ENCODE peak calls at places on chromosomes 7 and 10, in eight cellular contexts. One of them, this sample, is unnamed.
A peak's percentile ranks its signal among the peaks of the same experiment; 100 is the strongest.

GRCh38 chr7:47937065-47937687 is 11.1 kb downstream of the PKD1L1 start:
- DNase-seq in suprapubic skin: no peak
- DNase-seq in upper lobe of left lung: no peak
- DNase-seq in ovary: no peak
- DNase-seq in sigmoid colon: no peak
- DNase-seq in A549: no peak
- DNase-seq in GM12878: peak; percentile 91
- DNase-seq in HepG2: no peak
- DNase-seq in this sample: peak; percentile 44

GRCh38 chr10:97426776-97427570 is 982 bp downstream of the PGAM1 start:
- DNase-seq in GM12878: no peak
- DNase-seq in ovary: no peak
- DNase-seq in upper lobe of left lung: no peak
- DNase-seq in sigmoid colon: no peak
- DNase-seq in HepG2: no peak
- DNase-seq in A549: peak; percentile 40
- DNase-seq in suprapubic skin: no peak
- DNase-seq in this sample: no peak

GRCh38 chr10:13750299-13751190 is 163.8 kb downstream of the PRPF18 start:
- DNase-seq in ovary: no peak
- DNase-seq in upper lobe of left lung: no peak
- DNase-seq in HepG2: no peak
- DNase-seq in suprapubic skin: no peak
- DNase-seq in sigmoid colon: peak; percentile 20
- DNase-seq in A549: no peak
- DNase-seq in GM12878: peak; percentile 57
- DNase-seq in this sample: no peak

GRCh38 chr10:123869015-123869414 is 22.6 kb downstream of the CPXM2 start:
- DNase-seq in suprapubic skin: no peak
- DNase-seq in GM12878: no peak
- DNase-seq in ovary: no peak
- DNase-seq in upper lobe of left lung: no peak
- DNase-seq in HepG2: no peak
- DNase-seq in A549: no peak
- DNase-seq in sigmoid colon: no peak
- DNase-seq in this sample: no peak

GRCh38 chr7:139738101-139738489 is 39.7 kb downstream of the HIPK2 start:
- DNase-seq in sigmoid colon: no peak
- DNase-seq in A549: no peak
- DNase-seq in GM12878: no peak
- DNase-seq in suprapubic skin: no peak
- DNase-seq in upper lobe of left lung: no peak
- DNase-seq in HepG2: peak; percentile 86
- DNase-seq in ovary: no peak
- DNase-seq in this sample: no peak

GRCh38 chr7:84194484-84195260 is at the start of gene SEMA3A:
- DNase-seq in upper lobe of left lung: no peak
- DNase-seq in suprapubic skin: no peak
- DNase-seq in HepG2: peak; percentile 8
- DNase-seq in GM12878: no peak
- DNase-seq in ovary: no peak
- DNase-seq in sigmoid colon: peak; percentile 84
- DNase-seq in A549: peak; percentile 86
- DNase-seq in this sample: peak; percentile 18

GRCh38 chr7:155948423-155948822 is 136.2 kb upstream of the SHH start:
- DNase-seq in sigmoid colon: peak; percentile 38
- DNase-seq in suprapubic skin: no peak
- DNase-seq in ovary: no peak
- DNase-seq in HepG2: no peak
- DNase-seq in GM12878: no peak
- DNase-seq in upper lobe of left lung: no peak
- DNase-seq in A549: no peak
- DNase-seq in this sample: no peak

GRCh38 chr7:435518-436366 is 83.9 kb downstream of the PDGFA start:
- DNase-seq in suprapubic skin: no peak
- DNase-seq in upper lobe of left lung: peak; percentile 78
- DNase-seq in sigmoid colon: peak; percentile 81
- DNase-seq in HepG2: no peak
- DNase-seq in GM12878: no peak
- DNase-seq in ovary: no peak
- DNase-seq in A549: peak; percentile 61
- DNase-seq in this sample: peak; percentile 81

GRCh38 chr10:43311794-43312193 is 44.9 kb upstream of the RASGEF1A start:
- DNase-seq in GM12878: no peak
- DNase-seq in suprapubic skin: no peak
- DNase-seq in HepG2: no peak
- DNase-seq in upper lobe of left lung: no peak
- DNase-seq in sigmoid colon: no peak
- DNase-seq in A549: no peak
- DNase-seq in ovary: no peak
- DNase-seq in this sample: no peak

GRCh38 chr7:134632937-134633540 is 13.6 kb upstream of the BPGM start:
- DNase-seq in HepG2: peak; percentile 44
- DNase-seq in sigmoid colon: no peak
- DNase-seq in upper lobe of left lung: no peak
- DNase-seq in GM12878: no peak
- DNase-seq in ovary: no peak
- DNase-seq in A549: peak; percentile 73
- DNase-seq in suprapubic skin: no peak
- DNase-seq in this sample: no peak

GRCh38 chr10:119815671-119816070 is 57.0 kb downstream of the MCMBP start:
- DNase-seq in sigmoid colon: no peak
- DNase-seq in HepG2: no peak
- DNase-seq in upper lobe of left lung: no peak
- DNase-seq in ovary: no peak
- DNase-seq in GM12878: no peak
- DNase-seq in A549: no peak
- DNase-seq in suprapubic skin: no peak
- DNase-seq in this sample: no peak

GRCh38 chr10:99557044-99557443 is 24.3 kb downstream of the NKX2-3 start:
- DNase-seq in upper lobe of left lung: no peak
- DNase-seq in GM12878: no peak
- DNase-seq in sigmoid colon: no peak
- DNase-seq in A549: no peak
- DNase-seq in ovary: no peak
- DNase-seq in HepG2: no peak
- DNase-seq in suprapubic skin: no peak
- DNase-seq in this sample: no peak

GRCh38 chr10:69644658-69645295 is 14.7 kb downstream of the FAM241B start:
- DNase-seq in suprapubic skin: no peak
- DNase-seq in HepG2: peak; percentile 21
- DNase-seq in sigmoid colon: peak; percentile 65
- DNase-seq in A549: peak; percentile 48
- DNase-seq in upper lobe of left lung: no peak
- DNase-seq in ovary: peak; percentile 75
- DNase-seq in GM12878: no peak
- DNase-seq in this sample: peak; percentile 62

GRCh38 chr10:76017026-76017732 is 585.8 kb downstream of the LRMDA start:
- DNase-seq in suprapubic skin: no peak
- DNase-seq in sigmoid colon: no peak
- DNase-seq in A549: no peak
- DNase-seq in HepG2: no peak
- DNase-seq in ovary: no peak
- DNase-seq in upper lobe of left lung: no peak
- DNase-seq in GM12878: no peak
- DNase-seq in this sample: no peak

GRCh38 chr7:151310578-151310977 is 31.0 kb upstream of the NUB1 start:
- DNase-seq in A549: peak; percentile 46
- DNase-seq in HepG2: peak; percentile 62
- DNase-seq in upper lobe of left lung: no peak
- DNase-seq in sigmoid colon: no peak
- DNase-seq in ovary: no peak
- DNase-seq in GM12878: no peak
- DNase-seq in suprapubic skin: no peak
- DNase-seq in this sample: no peak

GRCh38 chr10:74643586-74643956 is 182.8 kb upstream of the KAT6B start:
- DNase-seq in sigmoid colon: no peak
- DNase-seq in A549: no peak
- DNase-seq in ovary: no peak
- DNase-seq in HepG2: no peak
- DNase-seq in suprapubic skin: no peak
- DNase-seq in GM12878: no peak
- DNase-seq in upper lobe of left lung: no peak
- DNase-seq in this sample: no peak

GRCh38 chr7:83162402-83163256 is at the start of gene PCLO:
- DNase-seq in HepG2: peak; percentile 53
- DNase-seq in sigmoid colon: peak; percentile 61
- DNase-seq in suprapubic skin: peak; percentile 79
- DNase-seq in ovary: peak; percentile 80
- DNase-seq in A549: peak; percentile 92
- DNase-seq in GM12878: no peak
- DNase-seq in upper lobe of left lung: peak; percentile 95
- DNase-seq in this sample: peak; percentile 90

GRCh38 chr7:26449175-26450165 is 157.8 kb downstream of the SNX10 start:
- DNase-seq in sigmoid colon: no peak
- DNase-seq in upper lobe of left lung: no peak
- DNase-seq in GM12878: no peak
- DNase-seq in suprapubic skin: no peak
- DNase-seq in HepG2: no peak
- DNase-seq in A549: peak; percentile 61
- DNase-seq in ovary: no peak
- DNase-seq in this sample: no peak

GRCh38 chr10:45464958-45465567 is 91.0 kb downstream of the ALOX5 start:
- DNase-seq in A549: peak; percentile 62
- DNase-seq in GM12878: peak; percentile 51
- DNase-seq in ovary: peak; percentile 86
- DNase-seq in HepG2: peak; percentile 43
- DNase-seq in upper lobe of left lung: peak; percentile 83
- DNase-seq in sigmoid colon: no peak
- DNase-seq in suprapubic skin: no peak
- DNase-seq in this sample: peak; percentile 86

GRCh38 chr10:129945941-129946760 is 17.9 kb downstream of the EBF3 start:
- DNase-seq in sigmoid colon: peak; percentile 69
- DNase-seq in suprapubic skin: peak; percentile 78
- DNase-seq in A549: no peak
- DNase-seq in upper lobe of left lung: peak; percentile 65
- DNase-seq in ovary: peak; percentile 77
- DNase-seq in GM12878: no peak
- DNase-seq in HepG2: no peak
- DNase-seq in this sample: no peak

GRCh38 chr7:75734586-75735047 is 4.1 kb downstream of the HIP1 start:
- DNase-seq in HepG2: peak; percentile 45
- DNase-seq in GM12878: no peak
- DNase-seq in ovary: no peak
- DNase-seq in upper lobe of left lung: no peak
- DNase-seq in A549: peak; percentile 84
- DNase-seq in suprapubic skin: no peak
- DNase-seq in sigmoid colon: no peak
- DNase-seq in this sample: no peak

GRCh38 chr10:58152698-58153263 is 114.9 kb downstream of the IPMK start:
- DNase-seq in ovary: peak; percentile 38
- DNase-seq in suprapubic skin: no peak
- DNase-seq in A549: peak; percentile 62
- DNase-seq in upper lobe of left lung: no peak
- DNase-seq in HepG2: peak; percentile 51
- DNase-seq in sigmoid colon: no peak
- DNase-seq in GM12878: no peak
- DNase-seq in this sample: peak; percentile 35

GRCh38 chr7:100572281-100572948 is 1.3 kb downstream of the SAP25 start:
- DNase-seq in upper lobe of left lung: no peak
- DNase-seq in ovary: no peak
- DNase-seq in HepG2: no peak
- DNase-seq in suprapubic skin: no peak
- DNase-seq in sigmoid colon: no peak
- DNase-seq in A549: no peak
- DNase-seq in GM12878: no peak
- DNase-seq in this sample: no peak

GRCh38 chr10:29322918-29323317 is 34.0 kb downstream of the LYZL1 start:
- DNase-seq in suprapubic skin: no peak
- DNase-seq in GM12878: no peak
- DNase-seq in A549: no peak
- DNase-seq in upper lobe of left lung: no peak
- DNase-seq in ovary: no peak
- DNase-seq in HepG2: no peak
- DNase-seq in sigmoid colon: no peak
- DNase-seq in this sample: no peak
- H3K4me1 ChIP-seq in suprapubic skin: peaks cover 5% of the 10 kb centered on the region
- H3K4me1 ChIP-seq in GM12878: no peaks in the 10 kb centered on the region
- H3K4me1 ChIP-seq in A549: peaks cover 51% of the 10 kb centered on the region
- H3K4me1 ChIP-seq in upper lobe of left lung: peaks cover 6% of the 10 kb centered on the region
- H3K4me1 ChIP-seq in ovary: peaks cover 7% of the 10 kb centered on the region
- H3K4me1 ChIP-seq in HepG2: peaks cover 94% of the 10 kb centered on the region
- H3K4me1 ChIP-seq in sigmoid colon: no peaks in the 10 kb centered on the region
- H3K4me1 ChIP-seq in this sample: peaks cover 2% of the 10 kb centered on the region

GRCh38 chr10:34080485-34081346 is 734.4 kb downstream of the PARD3 start:
- DNase-seq in sigmoid colon: peak; percentile 87
- DNase-seq in ovary: peak; percentile 71
- DNase-seq in suprapubic skin: no peak
- DNase-seq in A549: no peak
- DNase-seq in upper lobe of left lung: no peak
- DNase-seq in GM12878: no peak
- DNase-seq in HepG2: no peak
- DNase-seq in this sample: no peak

GRCh38 chr10:34081347-34081743 is 733.8 kb downstream of the PARD3 start:
- DNase-seq in A549: no peak
- DNase-seq in ovary: no peak
- DNase-seq in HepG2: no peak
- DNase-seq in suprapubic skin: no peak
- DNase-seq in GM12878: no peak
- DNase-seq in sigmoid colon: no peak
- DNase-seq in upper lobe of left lung: no peak
- DNase-seq in this sample: no peak

GRCh38 chr10:34079702-34080484 is 735.2 kb downstream of the PARD3 start:
- DNase-seq in suprapubic skin: no peak
- DNase-seq in GM12878: no peak
- DNase-seq in upper lobe of left lung: no peak
- DNase-seq in A549: no peak
- DNase-seq in ovary: no peak
- DNase-seq in HepG2: no peak
- DNase-seq in sigmoid colon: no peak
- DNase-seq in this sample: no peak

GRCh38 chr10:34083567-34083966 is 731.5 kb downstream of the PARD3 start:
- DNase-seq in GM12878: no peak
- DNase-seq in HepG2: no peak
- DNase-seq in upper lobe of left lung: no peak
- DNase-seq in suprapubic skin: no peak
- DNase-seq in A549: peak; percentile 23
- DNase-seq in ovary: no peak
- DNase-seq in sigmoid colon: no peak
- DNase-seq in this sample: no peak

GRCh38 chr10:34081948-34082347 is 733.1 kb downstream of the PARD3 start:
- DNase-seq in sigmoid colon: no peak
- DNase-seq in ovary: no peak
- DNase-seq in A549: peak; percentile 11
- DNase-seq in GM12878: no peak
- DNase-seq in upper lobe of left lung: no peak
- DNase-seq in HepG2: peak; percentile 9
- DNase-seq in suprapubic skin: no peak
- DNase-seq in this sample: no peak
- TF ChIP-seq CTCF in sigmoid colon: no peak
- TF ChIP-seq CTCF in ovary: no peak
- TF ChIP-seq CTCF in A549: no peak
- TF ChIP-seq CTCF in GM12878: no peak
- TF ChIP-seq CTCF in upper lobe of left lung: no peak
- TF ChIP-seq CTCF in HepG2: peak; percentile 57
- TF ChIP-seq CTCF in suprapubic skin: no peak
- TF ChIP-seq CTCF in this sample: no peak

GRCh38 chr10:128068398-128069285 is 57.6 kb downstream of the MKI67 start:
- DNase-seq in ovary: no peak
- DNase-seq in suprapubic skin: peak; percentile 57
- DNase-seq in sigmoid colon: peak; percentile 64
- DNase-seq in HepG2: no peak
- DNase-seq in GM12878: no peak
- DNase-seq in upper lobe of left lung: no peak
- DNase-seq in A549: no peak
- DNase-seq in this sample: peak; percentile 7
- TF ChIP-seq EP300 in ovary: no peak
- TF ChIP-seq EP300 in suprapubic skin: no peak
- TF ChIP-seq EP300 in sigmoid colon: no peak
- TF ChIP-seq EP300 in HepG2: no peak
- TF ChIP-seq EP300 in GM12878: no peak
- TF ChIP-seq EP300 in upper lobe of left lung: no peak
- TF ChIP-seq EP300 in A549: no peak
- TF ChIP-seq EP300 in this sample: no peak

GRCh38 chr10:103764296-103765088 is 90.9 kb downstream of the SH3PXD2A start:
- DNase-seq in ovary: no peak
- DNase-seq in sigmoid colon: no peak
- DNase-seq in A549: no peak
- DNase-seq in HepG2: no peak
- DNase-seq in upper lobe of left lung: no peak
- DNase-seq in suprapubic skin: no peak
- DNase-seq in GM12878: no peak
- DNase-seq in this sample: no peak
- H3K4me1 ChIP-seq in ovary: peaks cover 5% of the 10 kb centered on the region
- H3K4me1 ChIP-seq in sigmoid colon: no peaks in the 10 kb centered on the region
- H3K4me1 ChIP-seq in A549: peaks cover 64% of the 10 kb centered on the region
- H3K4me1 ChIP-seq in HepG2: peaks cover 13% of the 10 kb centered on the region
- H3K4me1 ChIP-seq in upper lobe of left lung: peaks cover 38% of the 10 kb centered on the region
- H3K4me1 ChIP-seq in suprapubic skin: peaks cover 43% of the 10 kb centered on the region
- H3K4me1 ChIP-seq in GM12878: peaks cover 13% of the 10 kb centered on the region
- H3K4me1 ChIP-seq in this sample: peaks cover 7% of the 10 kb centered on the region